ENCODE peak calls at places on chromosomes 7 and 10, in five cellular contexts. One of them, this sample, is unnamed.

GRCh38 chr10:31876616-31877352 is 51.8 kb downstream of the ARHGAP12 start:
- DNase-seq in AG04450: no peak
- DNase-seq in tibial artery: no peak
- DNase-seq in foreskin keratinocyte: no peak
- DNase-seq in left ventricle myocardium inferior: no peak
- DNase-seq in this sample: no peak

GRCh38 chr7:133919810-133920209 is 207.3 kb upstream of the LRGUK start:
- DNase-seq in left ventricle myocardium inferior: no peak
- DNase-seq in foreskin keratinocyte: no peak
- DNase-seq in tibial artery: no peak
- DNase-seq in AG04450: no peak
- DNase-seq in this sample: no peak

GRCh38 chr10:49634053-49634660 is 20.3 kb downstream of the CHAT start:
- DNase-seq in tibial artery: peak; percentile 25
- DNase-seq in foreskin keratinocyte: no peak
- DNase-seq in left ventricle myocardium inferior: no peak
- DNase-seq in AG04450: no peak
- DNase-seq in this sample: no peak

GRCh38 chr10:64682043-64682442 is 1160.8 kb downstream of the REEP3 start:
- DNase-seq in left ventricle myocardium inferior: no peak
- DNase-seq in AG04450: no peak
- DNase-seq in foreskin keratinocyte: no peak
- DNase-seq in tibial artery: no peak
- DNase-seq in this sample: no peak

GRCh38 chr7:68730194-68730593 is 868.1 kb upstream of the AUTS2 start:
- DNase-seq in tibial artery: no peak
- DNase-seq in AG04450: no peak
- DNase-seq in foreskin keratinocyte: no peak
- DNase-seq in left ventricle myocardium inferior: no peak
- DNase-seq in this sample: no peak

GRCh38 chr7:24743471-24743870 is 13.8 kb downstream of the GSDME start:
- DNase-seq in tibial artery: no peak
- DNase-seq in foreskin keratinocyte: no peak
- DNase-seq in AG04450: no peak
- DNase-seq in left ventricle myocardium inferior: no peak
- DNase-seq in this sample: no peak

GRCh38 chr10:101669181-101669580 is 25.8 kb downstream of the FBXW4 start:
- DNase-seq in tibial artery: no peak
- DNase-seq in foreskin keratinocyte: no peak
- DNase-seq in left ventricle myocardium inferior: no peak
- DNase-seq in AG04450: no peak
- DNase-seq in this sample: no peak

GRCh38 chr10:42998481-42999384 is 78.1 kb upstream of the RET start:
- DNase-seq in AG04450: no peak
- DNase-seq in foreskin keratinocyte: no peak
- DNase-seq in tibial artery: peak; percentile 58
- DNase-seq in left ventricle myocardium inferior: no peak
- DNase-seq in this sample: no peak

GRCh38 chr10:127153166-127153565 is 43.2 kb downstream of the INSYN2A start:
- DNase-seq in AG04450: peak; percentile 67
- DNase-seq in left ventricle myocardium inferior: no peak
- DNase-seq in tibial artery: no peak
- DNase-seq in foreskin keratinocyte: no peak
- DNase-seq in this sample: no peak

GRCh38 chr10:9126728-9127127 is 1072.2 kb downstream of the GATA3 start:
- DNase-seq in foreskin keratinocyte: no peak
- DNase-seq in AG04450: no peak
- DNase-seq in left ventricle myocardium inferior: no peak
- DNase-seq in tibial artery: no peak
- DNase-seq in this sample: no peak

GRCh38 chr7:103772171-103772570 is 217.3 kb downstream of the RELN start:
- DNase-seq in tibial artery: no peak
- DNase-seq in foreskin keratinocyte: no peak
- DNase-seq in left ventricle myocardium inferior: no peak
- DNase-seq in AG04450: no peak
- DNase-seq in this sample: no peak

GRCh38 chr10:103614511-103615158 is 121.1 kb downstream of the NEURL1 start:
- DNase-seq in foreskin keratinocyte: no peak
- DNase-seq in tibial artery: no peak
- DNase-seq in AG04450: no peak
- DNase-seq in left ventricle myocardium inferior: no peak
- DNase-seq in this sample: no peak

GRCh38 chr7:101116898-101117297 is 10.0 kb upstream of the SERPINE1 start:
- DNase-seq in left ventricle myocardium inferior: no peak
- DNase-seq in tibial artery: no peak
- DNase-seq in AG04450: no peak
- DNase-seq in foreskin keratinocyte: no peak
- DNase-seq in this sample: no peak

GRCh38 chr10:30558411-30558810 is 71.1 kb downstream of the LYZL2 start:
- DNase-seq in left ventricle myocardium inferior: no peak
- DNase-seq in AG04450: no peak
- DNase-seq in tibial artery: no peak
- DNase-seq in foreskin keratinocyte: no peak
- DNase-seq in this sample: no peak

DNA sequence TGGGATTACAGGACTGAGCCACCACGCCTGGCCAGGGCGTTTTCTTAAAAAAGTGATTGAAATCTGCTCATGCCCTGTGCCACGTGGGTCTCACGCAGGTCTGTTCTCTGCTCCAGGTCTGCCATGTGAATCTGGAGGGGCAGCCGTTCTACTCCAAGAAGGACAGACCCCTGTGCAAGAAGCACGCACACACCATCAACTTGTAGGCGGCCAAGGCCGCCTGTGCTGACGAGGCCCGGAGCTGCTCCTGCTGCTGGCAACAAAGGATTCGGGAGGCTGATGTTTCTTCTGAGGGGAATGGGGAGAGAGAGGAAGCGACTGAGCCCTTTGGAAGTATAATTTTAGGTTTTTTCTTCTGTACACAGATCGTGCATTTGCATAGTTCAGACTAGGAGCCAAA is 23.6 kb upstream of the BMPR1A start:
- DNase-seq in foreskin keratinocyte: no peak
- DNase-seq in left ventricle myocardium inferior: no peak
- DNase-seq in tibial artery: peak; percentile 77
- DNase-seq in AG04450: no peak
- DNase-seq in this sample: no peak
- H3K27ac ChIP-seq in foreskin keratinocyte: no peak overlapping the region
- H3K27ac ChIP-seq in left ventricle myocardium inferior: peak overlapping the region; percentile 91
- H3K27ac ChIP-seq in tibial artery: peak overlapping the region; percentile 84
- H3K27ac ChIP-seq in AG04450: no peak overlapping the region
- H3K27ac ChIP-seq in this sample: no peak overlapping the region

DNA sequence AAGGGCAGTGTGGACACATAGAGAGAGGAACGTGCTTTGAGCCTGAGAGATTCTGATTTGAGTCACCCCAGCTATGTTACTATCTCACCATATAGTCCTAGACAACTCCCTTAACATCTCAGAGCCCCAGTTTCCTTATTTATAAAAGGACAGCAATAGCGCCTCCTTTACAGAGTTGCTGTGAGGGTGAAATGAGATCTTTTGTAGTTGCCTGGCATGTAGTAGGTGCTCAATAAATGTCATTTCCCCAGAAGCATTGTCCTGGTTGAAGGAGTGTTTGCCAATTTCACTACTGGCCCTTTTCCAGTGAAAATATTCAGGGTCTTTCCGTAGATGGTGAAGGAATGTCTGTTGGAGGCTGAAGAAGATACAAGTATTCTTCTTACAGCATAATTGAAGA is 51.3 kb upstream of the FAM180A start:
- DNase-seq in foreskin keratinocyte: no peak
- DNase-seq in AG04450: no peak
- DNase-seq in tibial artery: no peak
- DNase-seq in left ventricle myocardium inferior: no peak
- DNase-seq in this sample: no peak
- TF ChIP-seq CTCF in foreskin keratinocyte: no peak
- TF ChIP-seq CTCF in AG04450: no peak
- TF ChIP-seq CTCF in tibial artery: no peak
- TF ChIP-seq CTCF in left ventricle myocardium inferior: no peak
- TF ChIP-seq CTCF in this sample: no peak

GRCh38 chr7:73577627-73578341 is 595 bp downstream of the TBL2 start:
- DNase-seq in left ventricle myocardium inferior: no peak
- DNase-seq in AG04450: no peak
- DNase-seq in foreskin keratinocyte: no peak
- DNase-seq in tibial artery: no peak
- DNase-seq in this sample: no peak

GRCh38 chr7:73573276-73573675 is 5.1 kb downstream of the TBL2 start:
- DNase-seq in tibial artery: no peak
- DNase-seq in foreskin keratinocyte: no peak
- DNase-seq in left ventricle myocardium inferior: no peak
- DNase-seq in AG04450: no peak
- DNase-seq in this sample: no peak

GRCh38 chr7:73582664-73583202 is 4.4 kb upstream of the TBL2 start:
- DNase-seq in foreskin keratinocyte: no peak
- DNase-seq in tibial artery: no peak
- DNase-seq in left ventricle myocardium inferior: no peak
- DNase-seq in AG04450: no peak
- DNase-seq in this sample: no peak

GRCh38 chr7:73573791-73574190 is 4.6 kb downstream of the TBL2 start:
- DNase-seq in AG04450: no peak
- DNase-seq in left ventricle myocardium inferior: no peak
- DNase-seq in foreskin keratinocyte: no peak
- DNase-seq in tibial artery: no peak
- DNase-seq in this sample: no peak

GRCh38 chr7:73578342-73579124 is at the start of gene TBL2:
- DNase-seq in foreskin keratinocyte: peak; percentile 90
- DNase-seq in left ventricle myocardium inferior: peak; percentile 99
- DNase-seq in tibial artery: peak; percentile 99
- DNase-seq in AG04450: peak; percentile 96
- DNase-seq in this sample: peak; percentile 99
- H3K27ac ChIP-seq in foreskin keratinocyte: peak within 1 kb of the TSS; percentile 84
- H3K27ac ChIP-seq in left ventricle myocardium inferior: peak within 1 kb of the TSS; percentile 88
- H3K27ac ChIP-seq in tibial artery: peak within 1 kb of the TSS; percentile 88
- H3K27ac ChIP-seq in AG04450: peak within 1 kb of the TSS; percentile 78
- H3K27ac ChIP-seq in this sample: peak within 1 kb of the TSS; percentile 91

GRCh38 chr7:13115157-13115772 is 427.8 kb downstream of the ARL4A start:
- DNase-seq in tibial artery: no peak
- DNase-seq in left ventricle myocardium inferior: no peak
- DNase-seq in foreskin keratinocyte: no peak
- DNase-seq in AG04450: no peak
- DNase-seq in this sample: no peak
- TF ChIP-seq CTCF in tibial artery: no peak
- TF ChIP-seq CTCF in left ventricle myocardium inferior: no peak
- TF ChIP-seq CTCF in foreskin keratinocyte: peak; percentile 26
- TF ChIP-seq CTCF in AG04450: no peak
- TF ChIP-seq CTCF in this sample: no peak

This sample was measured in RWPE1.